ENCODE peak calls at places on chromosome 18, in five cellular contexts. E is NAMALWA; C is LHCN-M2; W is stimulated activated CD8-positive, alpha-beta memory T cell treated with anti-CD3 and anti-CD28 coated beads, Interleukin-4, amount 100 ng/mL, for 1 hour; R is HFFc6. Z is an unnamed sample.

GRCh38 chr18:58324824-58325520 is 280.9 kb downstream of the NEDD4L start:
- DNase-seq in C (no peak), E (no peak), W (no peak), R (no peak), Z (no peak)

GRCh38 chr18:74661690-74662089 is 64.0 kb downstream of the ZNF407 start:
- DNase-seq in C (no peak), E (no peak), W (no peak), R (no peak), Z (no peak)

GRCh38 chr18:58496231-58496630 is 132.7 kb downstream of the ALPK2 start:
- DNase-seq in W (no peak), E (no peak), R (no peak), C (no peak), Z (no peak)

GRCh38 chr18:59884331-59884730 is 15.5 kb upstream of the PMAIP1 start:
- DNase-seq in W (no peak), C (no peak), E (no peak), R (no peak), Z (no peak)

GRCh38 chr18:48724939-48725338 is 186.1 kb downstream of the CTIF start:
- DNase-seq in E (no peak), R (no peak), W (no peak), C (no peak), Z (peak; percentile 31)

GRCh38 chr18:11607897-11608296 is 1.5 kb upstream of the SLC35G4 start:
- DNase-seq in R (no peak), E (no peak), C (no peak), W (no peak), Z (no peak)

GRCh38 chr18:11042247-11042646 is 107.1 kb downstream of the PIEZO2 start:
- DNase-seq in W (no peak), E (no peak), R (no peak), C (peak; percentile 46), Z (no peak)

GRCh38 chr18:48536516-48536915 is 2.3 kb upstream of the CTIF start:
- DNase-seq in E (no peak), R (no peak), C (no peak), W (no peak), Z (no peak)

GRCh38 chr18:9825571-9826073 is 60.2 kb upstream of the TXNDC2 start:
- DNase-seq in C (peak; percentile 74), E (peak; percentile 7), W (no peak), R (peak; percentile 87), Z (no peak)

GRCh38 chr18:38940863-38941531 is 1375.4 kb upstream of the CELF4 start:
- DNase-seq in W (peak; percentile 9), C (peak; percentile 11), E (peak; percentile 71), R (peak; percentile 0), Z (no peak)

GRCh38 chr18:45951021-45951714 is 16.0 kb downstream of the EPG5 start:
- DNase-seq in W (no peak), E (no peak), C (peak; percentile 91), R (peak; percentile 92), Z (no peak)

GRCh38 chr18:13836559-13836958 is 12.6 kb downstream of the MC5R start:
- DNase-seq in W (no peak), R (no peak), E (no peak), C (no peak), Z (no peak)

GRCh38 chr18:50986360-50987087 is 18.7 kb downstream of the ELAC1 start:
- DNase-seq in E (no peak), C (peak; percentile 69), R (peak; percentile 81), W (no peak), Z (peak; percentile 38)

GRCh38 chr18:44715245-44715644 is 34.6 kb downstream of the SETBP1 start:
- DNase-seq in C (peak; percentile 54), E (no peak), W (no peak), R (peak; percentile 82), Z (no peak)

GRCh38 chr18:74540689-74541421 is 6.6 kb downstream of the CNDP1 start:
- DNase-seq in W (no peak), E (no peak), R (no peak), C (no peak), Z (no peak)

GRCh38 chr18:73739098-73739497 is 408.5 kb downstream of the FBXO15 start:
- DNase-seq in C (no peak), W (no peak), E (no peak), R (no peak), Z (no peak)

GRCh38 chr18:73365018-73365417 is 497.2 kb upstream of the NETO1 start:
- DNase-seq in E (no peak), W (no peak), R (peak; percentile 92), C (no peak), Z (no peak)

GRCh38 chr18:36819621-36820020 is 9.2 kb downstream of the TPGS2 start:
- DNase-seq in W (no peak), E (no peak), C (no peak), R (no peak), Z (no peak)

GRCh38 chr18:47979611-47980200 is 49.2 kb upstream of the SMAD2 start:
- DNase-seq in R (no peak), C (no peak), E (no peak), W (no peak), Z (no peak)

GRCh38 chr18:48777026-48777736 is 173.6 kb downstream of the SMAD7 start:
- DNase-seq in E (peak; percentile 75), R (peak; percentile 16), C (peak; percentile 26), W (peak; percentile 47), Z (no peak)